ENCODE peak calls at places on chromosomes 5 and 9, in six cellular contexts. One of them, this sample, is unnamed.

GRCh38 chr5:4661851-4662250 is 478.3 kb upstream of the ADAMTS16 start:
- DNase-seq in breast epithelium: no peak
- DNase-seq in body of pancreas: no peak
- DNase-seq in tibial nerve: no peak
- DNase-seq in upper lobe of right lung: no peak
- DNase-seq in heart left ventricle: no peak
- DNase-seq in this sample: no peak

GRCh38 chr9:71703172-71703872 is 65.0 kb downstream of the CEMIP2 start:
- DNase-seq in breast epithelium: peak; percentile 61
- DNase-seq in body of pancreas: no peak
- DNase-seq in tibial nerve: no peak
- DNase-seq in upper lobe of right lung: no peak
- DNase-seq in heart left ventricle: no peak
- DNase-seq in this sample: peak; percentile 77

GRCh38 chr9:110029422-110029814 is 178.5 kb downstream of the C9orf152 start:
- DNase-seq in breast epithelium: no peak
- DNase-seq in body of pancreas: no peak
- DNase-seq in tibial nerve: no peak
- DNase-seq in upper lobe of right lung: no peak
- DNase-seq in heart left ventricle: no peak
- DNase-seq in this sample: peak; percentile 94

GRCh38 chr5:102796481-102796880 is 41.4 kb downstream of the PAM start:
- DNase-seq in breast epithelium: no peak
- DNase-seq in body of pancreas: no peak
- DNase-seq in tibial nerve: no peak
- DNase-seq in upper lobe of right lung: no peak
- DNase-seq in heart left ventricle: no peak
- DNase-seq in this sample: no peak

GRCh38 chr5:100595152-100595811 is 60.1 kb downstream of the FAM174A start:
- DNase-seq in breast epithelium: no peak
- DNase-seq in body of pancreas: peak; percentile 78
- DNase-seq in tibial nerve: no peak
- DNase-seq in upper lobe of right lung: no peak
- DNase-seq in heart left ventricle: peak; percentile 20
- DNase-seq in this sample: peak; percentile 77

GRCh38 chr5:154646841-154647759 is 108.1 kb upstream of the LARP1 start:
- DNase-seq in breast epithelium: no peak
- DNase-seq in body of pancreas: peak; percentile 88
- DNase-seq in tibial nerve: no peak
- DNase-seq in upper lobe of right lung: peak; percentile 86
- DNase-seq in heart left ventricle: no peak
- DNase-seq in this sample: no peak

GRCh38 chr9:114207034-114207815 is 51.9 kb downstream of the COL27A1 start:
- DNase-seq in breast epithelium: peak; percentile 35
- DNase-seq in body of pancreas: no peak
- DNase-seq in tibial nerve: no peak
- DNase-seq in upper lobe of right lung: no peak
- DNase-seq in heart left ventricle: peak; percentile 77
- DNase-seq in this sample: no peak

GRCh38 chr5:73709536-73710129 is 83.6 kb downstream of the ARHGEF28 start:
- DNase-seq in breast epithelium: no peak
- DNase-seq in body of pancreas: peak; percentile 15
- DNase-seq in tibial nerve: no peak
- DNase-seq in upper lobe of right lung: no peak
- DNase-seq in heart left ventricle: no peak
- DNase-seq in this sample: peak; percentile 93

GRCh38 chr9:2662496-2662895 is 40.9 kb downstream of the VLDLR start:
- DNase-seq in breast epithelium: no peak
- DNase-seq in body of pancreas: peak; percentile 36
- DNase-seq in tibial nerve: no peak
- DNase-seq in upper lobe of right lung: no peak
- DNase-seq in heart left ventricle: no peak
- DNase-seq in this sample: no peak

GRCh38 chr9:132694144-132694543 is 23.9 kb downstream of the GTF3C4 start:
- DNase-seq in breast epithelium: no peak
- DNase-seq in body of pancreas: no peak
- DNase-seq in tibial nerve: no peak
- DNase-seq in upper lobe of right lung: no peak
- DNase-seq in heart left ventricle: no peak
- DNase-seq in this sample: peak; percentile 11

GRCh38 chr9:113808391-113809191 is 67.5 kb upstream of the ZNF618 start:
- DNase-seq in breast epithelium: no peak
- DNase-seq in body of pancreas: no peak
- DNase-seq in tibial nerve: no peak
- DNase-seq in upper lobe of right lung: no peak
- DNase-seq in heart left ventricle: no peak
- DNase-seq in this sample: peak; percentile 32

GRCh38 chr9:113602126-113603119 is 138.9 kb downstream of the RGS3 start:
- DNase-seq in breast epithelium: peak; percentile 81
- DNase-seq in body of pancreas: peak; percentile 47
- DNase-seq in tibial nerve: peak; percentile 47
- DNase-seq in upper lobe of right lung: peak; percentile 85
- DNase-seq in heart left ventricle: peak; percentile 86
- DNase-seq in this sample: peak; percentile 46

GRCh38 chr5:141354900-141355469 is at the start of gene PCDHGA4:
- DNase-seq in breast epithelium: no peak
- DNase-seq in body of pancreas: no peak
- DNase-seq in tibial nerve: no peak
- DNase-seq in upper lobe of right lung: no peak
- DNase-seq in heart left ventricle: no peak
- DNase-seq in this sample: no peak

GRCh38 chr5:108084105-108084504 is 297.8 kb downstream of the FBXL17 start:
- DNase-seq in breast epithelium: no peak
- DNase-seq in body of pancreas: no peak
- DNase-seq in tibial nerve: no peak
- DNase-seq in upper lobe of right lung: no peak
- DNase-seq in heart left ventricle: no peak
- DNase-seq in this sample: peak; percentile 5

GRCh38 chr9:131475956-131476776 is 26.6 kb upstream of the POMT1 start:
- DNase-seq in breast epithelium: no peak
- DNase-seq in body of pancreas: no peak
- DNase-seq in tibial nerve: no peak
- DNase-seq in upper lobe of right lung: peak; percentile 60
- DNase-seq in heart left ventricle: no peak
- DNase-seq in this sample: no peak

GRCh38 chr9:71504636-71505035 is 263.7 kb downstream of the CEMIP2 start:
- DNase-seq in breast epithelium: no peak
- DNase-seq in body of pancreas: no peak
- DNase-seq in tibial nerve: no peak
- DNase-seq in upper lobe of right lung: no peak
- DNase-seq in heart left ventricle: no peak
- DNase-seq in this sample: peak; percentile 93

GRCh38 chr5:145362261-145362660 is 472.9 kb downstream of the PRELID2 start:
- DNase-seq in breast epithelium: no peak
- DNase-seq in body of pancreas: no peak
- DNase-seq in tibial nerve: no peak
- DNase-seq in upper lobe of right lung: no peak
- DNase-seq in heart left ventricle: no peak
- DNase-seq in this sample: peak; percentile 94

GRCh38 chr5:74196233-74196632 is 444.3 kb downstream of the ENC1 start:
- DNase-seq in breast epithelium: no peak
- DNase-seq in body of pancreas: no peak
- DNase-seq in tibial nerve: no peak
- DNase-seq in upper lobe of right lung: no peak
- DNase-seq in heart left ventricle: no peak
- DNase-seq in this sample: no peak

GRCh38 chr5:10775646-10776045 is 14.6 kb upstream of the DAP start:
- DNase-seq in breast epithelium: no peak
- DNase-seq in body of pancreas: no peak
- DNase-seq in tibial nerve: no peak
- DNase-seq in upper lobe of right lung: no peak
- DNase-seq in heart left ventricle: no peak
- DNase-seq in this sample: no peak

GRCh38 chr5:91024727-91025126 is 358.4 kb downstream of the ARRDC3 start:
- DNase-seq in breast epithelium: no peak
- DNase-seq in body of pancreas: no peak
- DNase-seq in tibial nerve: no peak
- DNase-seq in upper lobe of right lung: no peak
- DNase-seq in heart left ventricle: no peak
- DNase-seq in this sample: no peak

GRCh38 chr9:2655411-2655901 is 33.9 kb downstream of the VLDLR start:
- DNase-seq in breast epithelium: no peak
- DNase-seq in body of pancreas: no peak
- DNase-seq in tibial nerve: no peak
- DNase-seq in upper lobe of right lung: no peak
- DNase-seq in heart left ventricle: no peak
- DNase-seq in this sample: peak; percentile 94

GRCh38 chr5:122775713-122776084 is 819 bp downstream of the SNX2 start:
- DNase-seq in breast epithelium: no peak
- DNase-seq in body of pancreas: no peak
- DNase-seq in tibial nerve: no peak
- DNase-seq in upper lobe of right lung: no peak
- DNase-seq in heart left ventricle: no peak
- DNase-seq in this sample: no peak

GRCh38 chr9:133944746-133945135 is 47.4 kb downstream of the VAV2 start:
- DNase-seq in breast epithelium: peak; percentile 56
- DNase-seq in body of pancreas: no peak
- DNase-seq in tibial nerve: no peak
- DNase-seq in upper lobe of right lung: peak; percentile 58
- DNase-seq in heart left ventricle: no peak
- DNase-seq in this sample: peak; percentile 74

GRCh38 chr5:165232187-165232586 is 1726.8 kb downstream of the MAT2B start:
- DNase-seq in breast epithelium: no peak
- DNase-seq in body of pancreas: no peak
- DNase-seq in tibial nerve: no peak
- DNase-seq in upper lobe of right lung: no peak
- DNase-seq in heart left ventricle: no peak
- DNase-seq in this sample: no peak

GRCh38 chr5:43193171-43193951 is 1.3 kb downstream of the NIM1K start:
- DNase-seq in breast epithelium: no peak
- DNase-seq in body of pancreas: no peak
- DNase-seq in tibial nerve: no peak
- DNase-seq in upper lobe of right lung: no peak
- DNase-seq in heart left ventricle: no peak
- DNase-seq in this sample: peak; percentile 92

GRCh38 chr9:129626079-129626943 is at the start of gene NTMT1:
- DNase-seq in breast epithelium: peak; percentile 85
- DNase-seq in body of pancreas: peak; percentile 90
- DNase-seq in tibial nerve: peak; percentile 87
- DNase-seq in upper lobe of right lung: peak; percentile 94
- DNase-seq in heart left ventricle: peak; percentile 89
- DNase-seq in this sample: peak; percentile 67

GRCh38 chr9:70873506-70873905 is 247.9 kb downstream of the TRPM3 start:
- DNase-seq in breast epithelium: no peak
- DNase-seq in body of pancreas: no peak
- DNase-seq in tibial nerve: no peak
- DNase-seq in upper lobe of right lung: no peak
- DNase-seq in heart left ventricle: no peak
- DNase-seq in this sample: no peak

GRCh38 chr5:72677447-72677846 is 139.0 kb upstream of the TNPO1 start:
- DNase-seq in breast epithelium: no peak
- DNase-seq in body of pancreas: no peak
- DNase-seq in tibial nerve: no peak
- DNase-seq in upper lobe of right lung: no peak
- DNase-seq in heart left ventricle: no peak
- DNase-seq in this sample: no peak

GRCh38 chr5:83472508-83473343 is 1.2 kb downstream of the VCAN start:
- DNase-seq in breast epithelium: peak; percentile 21
- DNase-seq in body of pancreas: peak; percentile 25
- DNase-seq in tibial nerve: peak; percentile 29
- DNase-seq in upper lobe of right lung: peak; percentile 69
- DNase-seq in heart left ventricle: peak; percentile 43
- DNase-seq in this sample: no peak

GRCh38 chr9:127218818-127219217 is 45.8 kb upstream of the GARNL3 start:
- DNase-seq in breast epithelium: no peak
- DNase-seq in body of pancreas: no peak
- DNase-seq in tibial nerve: no peak
- DNase-seq in upper lobe of right lung: no peak
- DNase-seq in heart left ventricle: no peak
- DNase-seq in this sample: no peak

GRCh38 chr9:135666534-135667402 is 3.7 kb downstream of the LCN9 start:
- DNase-seq in breast epithelium: no peak
- DNase-seq in body of pancreas: no peak
- DNase-seq in tibial nerve: peak; percentile 3
- DNase-seq in upper lobe of right lung: peak; percentile 52
- DNase-seq in heart left ventricle: no peak
- DNase-seq in this sample: no peak

GRCh38 chr5:13382232-13382631 is 562.3 kb downstream of the DNAH5 start:
- DNase-seq in breast epithelium: no peak
- DNase-seq in body of pancreas: no peak
- DNase-seq in tibial nerve: no peak
- DNase-seq in upper lobe of right lung: peak; percentile 25
- DNase-seq in heart left ventricle: no peak
- DNase-seq in this sample: no peak

GRCh38 chr5:97046270-97046982 is 96.0 kb downstream of the LIX1 start:
- DNase-seq in breast epithelium: no peak
- DNase-seq in body of pancreas: no peak
- DNase-seq in tibial nerve: no peak
- DNase-seq in upper lobe of right lung: no peak
- DNase-seq in heart left ventricle: no peak
- DNase-seq in this sample: no peak

GRCh38 chr9:6414291-6414690 is 1.3 kb downstream of the UHRF2 start:
- DNase-seq in breast epithelium: no peak
- DNase-seq in body of pancreas: no peak
- DNase-seq in tibial nerve: no peak
- DNase-seq in upper lobe of right lung: no peak
- DNase-seq in heart left ventricle: no peak
- DNase-seq in this sample: no peak
- H3K27ac ChIP-seq in breast epithelium: peak overlapping the region; percentile 90
- H3K27ac ChIP-seq in body of pancreas: peak overlapping the region; percentile 84
- H3K27ac ChIP-seq in tibial nerve: peak overlapping the region; percentile 90
- H3K27ac ChIP-seq in upper lobe of right lung: peak overlapping the region; percentile 88
- H3K27ac ChIP-seq in heart left ventricle: peak overlapping the region; percentile 93
- H3K27ac ChIP-seq in this sample: peak overlapping the region; percentile 73

DNA sequence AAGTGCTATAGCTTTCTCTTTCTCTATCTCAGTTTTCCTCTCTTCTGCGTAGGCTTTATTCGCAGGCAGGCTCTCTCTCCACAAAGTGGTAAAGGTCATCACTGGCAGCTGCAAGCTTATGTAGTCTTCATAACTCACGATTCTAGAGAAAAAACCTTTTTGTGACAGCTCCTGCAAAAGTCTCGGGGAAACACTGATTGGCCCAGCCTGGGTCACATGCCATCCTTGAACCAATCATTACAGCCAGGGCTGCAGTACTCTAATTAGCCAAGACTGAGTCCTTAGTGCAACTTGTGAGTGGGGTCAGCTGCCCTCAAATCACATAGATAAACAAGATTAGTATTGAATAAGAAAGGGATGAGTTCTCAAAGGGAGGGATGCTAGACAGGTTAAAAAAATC is 18.3 kb upstream of the FRMPD1 start:
- DNase-seq in breast epithelium: no peak
- DNase-seq in body of pancreas: no peak
- DNase-seq in tibial nerve: no peak
- DNase-seq in upper lobe of right lung: no peak
- DNase-seq in heart left ventricle: no peak
- DNase-seq in this sample: no peak
- H3K27me3 ChIP-seq in breast epithelium: no peaks in the 10 kb centered on the region
- H3K27me3 ChIP-seq in body of pancreas: no peaks in the 10 kb centered on the region
- H3K27me3 ChIP-seq in tibial nerve: no peaks in the 10 kb centered on the region
- H3K27me3 ChIP-seq in upper lobe of right lung: peaks cover 6% of the 10 kb centered on the region
- H3K27me3 ChIP-seq in heart left ventricle: no peaks in the 10 kb centered on the region
- H3K27me3 ChIP-seq in this sample: peaks cover 24% of the 10 kb centered on the region

GRCh38 chr5:116032094-116032517 is at the start of gene ARL14EPL:
- DNase-seq in breast epithelium: no peak
- DNase-seq in body of pancreas: peak; percentile 17
- DNase-seq in tibial nerve: no peak
- DNase-seq in upper lobe of right lung: peak; percentile 66
- DNase-seq in heart left ventricle: peak; percentile 8
- DNase-seq in this sample: peak; percentile 45
- TF ChIP-seq CTCF in breast epithelium: no peak
- TF ChIP-seq CTCF in body of pancreas: peak; percentile 28
- TF ChIP-seq CTCF in tibial nerve: no peak
- TF ChIP-seq CTCF in upper lobe of right lung: peak; percentile 33
- TF ChIP-seq CTCF in heart left ventricle: no peak
- TF ChIP-seq CTCF in this sample: peak; percentile 33

GRCh38 chr5:150622157-150622556 is 18.3 kb upstream of the SYNPO start:
- DNase-seq in breast epithelium: no peak
- DNase-seq in body of pancreas: no peak
- DNase-seq in tibial nerve: no peak
- DNase-seq in upper lobe of right lung: no peak
- DNase-seq in heart left ventricle: no peak
- DNase-seq in this sample: no peak
- H3K27ac ChIP-seq in breast epithelium: no peak overlapping the region
- H3K27ac ChIP-seq in body of pancreas: peak overlapping the region; percentile 33
- H3K27ac ChIP-seq in tibial nerve: no peak overlapping the region
- H3K27ac ChIP-seq in upper lobe of right lung: no peak overlapping the region
- H3K27ac ChIP-seq in heart left ventricle: peak overlapping the region; percentile 100
- H3K27ac ChIP-seq in this sample: no peak overlapping the region

This sample was measured in foreskin keratinocyte.